ENCODE peak calls at places on chromosome 16, in nine cellular contexts. J is fibroblast of pulmonary artery; N is fibroblast of lung; E is CD4-positive, CD25-positive, alpha-beta regulatory T cell; I is AG09309; M is CD8-positive, alpha-beta memory T cell; F is heart left ventricle; O is GM23248; C is foreskin fibroblast. Y is an unnamed sample.

GRCh38 chr16:30741461-30741914 is 6.7 kb upstream of the PHKG2 start:
- DNase-seq in J (peak), N (peak), E (no peak), I (peak), M (no peak), F (no peak), O (peak), C (peak), Y (peak)

GRCh38 chr16:3695610-3696369 is 21.5 kb downstream of the TRAP1 start:
- DNase-seq in J (no peak), N (no peak), E (no peak), I (no peak), M (no peak), F (no peak), O (no peak), C (no peak), Y (no peak)

GRCh38 chr16:8850279-8850885 is 18.4 kb downstream of the CARHSP1 start:
- DNase-seq in J (peak), N (peak), E (no peak), I (no peak), M (no peak), F (peak), O (peak), C (peak), Y (peak)

GRCh38 chr16:987846-988245 is 6.3 kb downstream of the SOX8 start:
- DNase-seq in J (no peak), N (no peak), E (no peak), I (no peak), M (no peak), F (no peak), O (no peak), C (no peak), Y (no peak)

GRCh38 chr16:3822366-3823045 is 58.0 kb downstream of the CREBBP start:
- DNase-seq in J (peak), N (no peak), E (no peak), I (peak), M (no peak), F (no peak), O (peak), C (peak), Y (no peak)

GRCh38 chr16:2296662-2297505 is 29.0 kb upstream of the RNPS1 start:
- DNase-seq in J (peak), N (peak), E (no peak), I (no peak), M (no peak), F (no peak), O (peak), C (peak), Y (peak)

GRCh38 chr16:50304467-50305440 is 38.4 kb downstream of the ADCY7 start:
- DNase-seq in J (no peak), N (no peak), E (no peak), I (no peak), M (no peak), F (peak), O (no peak), C (no peak), Y (no peak)

GRCh38 chr16:68072038-68072695 is 13.0 kb upstream of the NFATC3 start:
- DNase-seq in J (no peak), N (peak), E (no peak), I (no peak), M (no peak), F (no peak), O (peak), C (peak), Y (no peak)

GRCh38 chr16:56610017-56610608 is 1.7 kb downstream of the MT2A start:
- DNase-seq in J (peak), N (peak), E (peak), I (peak), M (peak), F (no peak), O (peak), C (peak), Y (peak)

GRCh38 chr16:56203052-56203451 is 11.8 kb downstream of the GNAO1 start:
- DNase-seq in J (no peak), N (no peak), E (no peak), I (no peak), M (peak), F (no peak), O (peak), C (peak), Y (no peak)

GRCh38 chr16:63458842-63459241 is 1422.6 kb upstream of the CDH8 start:
- DNase-seq in J (no peak), N (no peak), E (no peak), I (no peak), M (no peak), F (no peak), O (no peak), C (no peak), Y (no peak)

GRCh38 chr16:8625491-8626087 is 4.1 kb downstream of the METTL22 start:
- DNase-seq in J (no peak), N (no peak), E (no peak), I (no peak), M (no peak), F (no peak), O (no peak), C (no peak), Y (no peak)

GRCh38 chr16:31876955-31877828 is 3.6 kb downstream of the ZNF267 start:
- DNase-seq in J (peak), N (peak), E (peak), I (peak), M (peak), F (no peak), O (peak), C (peak), Y (peak)

GRCh38 chr16:82995927-82996441 is 369.2 kb downstream of the CDH13 start:
- DNase-seq in J (peak), N (peak), E (no peak), I (peak), M (no peak), F (no peak), O (peak), C (peak), Y (peak)

GRCh38 chr16:83966153-83966696 is 1.8 kb upstream of the NECAB2 start:
- DNase-seq in J (no peak), N (no peak), E (no peak), I (no peak), M (no peak), F (no peak), O (no peak), C (no peak), Y (no peak)

GRCh38 chr16:23223368-23223767 is 40.8 kb downstream of the SCNN1G start:
- DNase-seq in J (no peak), N (no peak), E (no peak), I (no peak), M (no peak), F (no peak), O (no peak), C (no peak), Y (no peak)

GRCh38 chr16:2787961-2788360 is 601 bp upstream of the PRSS33 start:
- DNase-seq in J (no peak), N (no peak), E (no peak), I (no peak), M (no peak), F (no peak), O (no peak), C (no peak), Y (no peak)

GRCh38 chr16:30659507-30660423 is 1.5 kb downstream of the FBRS start:
- DNase-seq in J (no peak), N (peak), E (peak), I (no peak), M (peak), F (no peak), O (peak), C (peak), Y (no peak)

GRCh38 chr16:728131-728889 is 1.4 kb downstream of the HAGHL start:
- DNase-seq in J (peak), N (peak), E (peak), I (no peak), M (peak), F (peak), O (peak), C (peak), Y (peak)

GRCh38 chr16:53864819-53865491 is 161.0 kb downstream of the FTO start:
- DNase-seq in J (no peak), N (no peak), E (no peak), I (no peak), M (no peak), F (no peak), O (peak), C (peak), Y (no peak)

GRCh38 chr16:55494994-55495421 is 13.9 kb upstream of the LPCAT2 start:
- DNase-seq in J (peak), N (peak), E (no peak), I (peak), M (no peak), F (peak), O (peak), C (peak), Y (peak)

GRCh38 chr16:2147981-2148671 is at the start of gene RAB26:
- DNase-seq in J (peak), N (peak), E (peak), I (no peak), M (peak), F (peak), O (peak), C (peak), Y (no peak)

GRCh38 chr16:56625140-56625942 is at the start of gene MT1E:
- DNase-seq in J (peak), N (peak), E (no peak), I (peak), M (peak), F (peak), O (peak), C (peak), Y (no peak)

DNA sequence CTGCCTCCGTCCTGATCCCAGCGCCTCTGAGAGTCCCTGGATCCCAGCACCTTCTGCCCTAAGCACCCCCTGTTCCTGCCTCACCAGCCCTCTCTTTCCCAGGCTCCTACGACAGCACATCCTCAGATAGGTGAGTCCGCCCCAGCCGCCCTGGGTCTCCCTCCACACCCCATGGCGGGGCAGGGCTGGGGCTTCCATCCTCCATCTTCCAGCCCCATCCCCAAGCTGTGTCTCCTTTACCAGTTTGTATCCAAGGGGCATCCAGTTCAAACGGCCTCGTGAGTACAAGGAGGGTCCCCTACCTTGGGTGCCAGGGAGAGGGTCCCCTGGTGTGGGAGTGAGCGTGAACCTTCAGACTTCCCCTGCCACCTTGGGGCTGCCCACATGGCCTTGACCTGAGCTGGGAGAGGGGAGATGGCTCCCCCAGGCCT is 774 bp downstream of the LAT start:
- DNase-seq in J (no peak), N (no peak), E (no peak), I (no peak), M (no peak), F (no peak), O (no peak), C (no peak), Y (no peak)
- H3K4me3 ChIP-seq in J (no peak), N (no peak), E (peak), I (no peak), M (peak), F (no peak), O (no peak), C (no peak), Y (no peak)

GRCh38 chr16:72856797-72857196 is 191.1 kb downstream of the ZFHX3 start:
- DNase-seq in J (peak), N (no peak), E (no peak), I (no peak), M (no peak), F (no peak), O (peak), C (peak), Y (no peak)
- H3K4me3 ChIP-seq in J (no peak), N (no peak), E (no peak), I (no peak), M (no peak), F (no peak), O (no peak), C (no peak), Y (no peak)

DNA sequence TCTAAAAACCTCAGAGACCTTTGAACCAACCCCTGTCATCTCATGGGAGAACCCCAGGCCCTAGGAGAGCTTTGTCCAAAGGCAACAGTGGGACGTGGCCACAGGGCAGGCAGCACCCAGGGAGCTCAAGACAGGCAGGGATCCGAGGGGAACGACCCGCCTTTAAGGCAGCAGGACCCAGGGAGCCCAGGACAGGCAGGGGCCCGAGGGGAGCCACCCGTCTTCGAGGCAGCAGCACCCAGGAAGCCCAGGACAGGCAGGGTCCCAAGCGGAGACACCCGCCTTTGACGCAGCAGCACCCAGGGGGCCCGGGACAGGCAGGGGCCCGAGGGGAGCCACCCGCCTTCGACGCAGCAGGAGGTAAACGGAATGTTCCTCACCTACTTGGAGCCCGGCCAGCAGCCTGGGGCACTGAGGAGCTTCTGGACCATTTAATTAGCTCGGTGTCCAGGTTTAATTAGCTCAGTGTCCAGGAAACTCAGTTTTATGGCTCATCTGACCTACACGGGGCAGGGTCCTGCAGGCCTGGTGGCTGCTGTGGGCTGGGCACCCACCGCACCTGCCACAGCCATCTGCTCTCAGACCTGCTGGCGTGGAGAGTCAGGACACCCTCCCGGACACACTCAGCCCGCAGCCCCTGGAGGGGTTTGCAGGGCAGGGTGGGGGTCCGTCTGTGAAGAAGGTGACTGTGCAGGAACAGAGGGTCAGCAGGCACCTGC is 24.4 kb downstream of the PIEZO1 start:
- DNase-seq in J (no peak), N (no peak), E (no peak), I (no peak), M (no peak), F (no peak), O (no peak), C (no peak), Y (no peak)
- H3K4me3 ChIP-seq in J (no peak), N (no peak), E (no peak), I (no peak), M (no peak), F (no peak), O (no peak), C (no peak), Y (no peak)

DNA sequence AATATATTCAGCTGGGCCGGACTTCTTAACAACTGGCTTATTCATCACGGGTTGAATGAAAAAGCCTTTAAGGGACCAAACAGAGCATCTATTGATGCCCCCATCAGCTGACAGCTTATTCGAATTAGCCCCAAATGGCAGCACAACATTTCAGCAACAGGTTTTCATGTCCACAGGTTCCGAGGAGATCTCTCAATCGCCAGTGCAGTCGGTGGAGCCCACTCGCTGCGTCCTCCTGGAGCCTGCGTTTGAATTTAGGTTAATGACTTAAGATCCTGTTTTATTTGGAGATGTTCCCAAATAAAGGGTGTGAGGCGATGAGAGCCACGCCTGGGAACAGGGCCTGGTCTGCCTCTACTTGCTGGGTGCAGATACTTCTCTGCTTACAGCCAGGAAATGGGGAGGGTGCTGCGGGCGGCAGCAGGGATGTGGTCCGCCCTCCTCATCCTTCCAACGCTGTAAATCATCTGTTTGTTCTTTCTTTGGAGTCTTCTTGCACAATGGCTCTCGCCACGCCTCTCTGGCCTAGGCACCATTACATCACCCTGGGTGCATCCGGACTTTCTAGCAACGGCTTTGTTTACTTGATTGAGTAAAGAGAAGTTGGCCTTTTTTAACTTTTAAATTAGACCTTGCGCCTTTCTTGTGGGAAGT is 22.6 kb downstream of the NDE1 start:
- DNase-seq in J (peak), N (peak), E (peak), I (peak), M (peak), F (peak), O (peak), C (peak), Y (peak)
- H3K4me3 ChIP-seq in J (no peak), N (no peak), E (peak), I (no peak), M (peak), F (no peak), O (peak), C (peak), Y (no peak)

GRCh38 chr16:11310634-11310977 is 29.5 kb upstream of the PRM1 start:
- DNase-seq in J (no peak), N (no peak), E (no peak), I (no peak), M (no peak), F (no peak), O (no peak), C (no peak), Y (no peak)
- H3K4me3 ChIP-seq in J (no peak), N (no peak), E (peak), I (no peak), M (no peak), F (no peak), O (no peak), C (no peak), Y (no peak)

DNA sequence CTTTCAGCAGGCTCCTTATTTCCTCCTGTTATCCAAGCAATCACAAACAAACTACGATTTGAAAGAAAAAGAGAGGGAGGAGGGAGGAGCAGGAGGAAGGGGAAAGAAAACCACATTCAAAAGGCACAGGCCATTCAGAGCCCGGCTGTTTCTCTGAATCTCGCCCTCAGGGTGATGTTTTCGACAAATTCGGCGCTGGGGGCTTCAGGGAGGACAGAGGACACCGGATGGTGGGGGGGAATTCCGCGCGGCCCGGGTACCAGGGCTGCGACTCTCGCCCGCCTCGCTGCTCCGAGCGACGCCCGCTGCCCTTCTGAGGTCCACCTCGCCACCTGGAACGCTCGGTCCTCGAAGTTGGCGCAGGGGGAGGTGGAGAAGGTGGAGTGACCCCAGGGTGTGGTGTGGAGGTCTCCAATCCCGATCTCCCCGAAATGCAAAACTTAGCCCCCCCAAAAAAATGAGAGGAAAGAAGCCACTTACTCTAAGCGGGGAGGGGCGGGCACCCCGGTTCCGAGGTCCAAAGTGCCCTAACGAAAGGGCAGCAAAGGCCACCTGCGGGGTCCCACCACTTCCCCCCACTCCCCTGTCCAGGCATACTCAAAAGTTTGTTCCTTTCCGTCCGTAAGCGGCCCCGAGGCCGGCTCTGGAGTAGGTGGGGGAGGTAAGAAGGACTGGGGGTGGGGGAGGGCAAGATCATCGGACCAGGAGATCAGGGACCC is 1.2 kb downstream of the TOX3 start:
- DNase-seq in J (no peak), N (no peak), E (no peak), I (no peak), M (no peak), F (no peak), O (no peak), C (no peak), Y (no peak)
- H3K4me3 ChIP-seq in J (no peak), N (no peak), E (no peak), I (no peak), M (no peak), F (no peak), O (no peak), C (no peak), Y (no peak)